ENCODE peak calls at places on chromosomes 13 and 19, in eight cellular contexts. J, U, E, K, A, P, G and Y are unnamed samples. For H3K4me1 and H3K36me3, the result is how much of the 10 kb centered on the place peaks cover.

GRCh38 chr13:41825691-41826090 is 135.2 kb downstream of the VWA8 start:
- DNase-seq in J (no peak), U (no peak), E (no peak), K (no peak), A (no peak), P (no peak), G (no peak), Y (no peak)

GRCh38 chr13:28678809-28679208 is 19.9 kb downstream of the POMP start:
- DNase-seq in J (no peak), U (no peak), E (no peak), K (no peak), A (no peak), P (no peak), G (no peak), Y (no peak)

GRCh38 chr13:103224804-103225203 is 158.6 kb upstream of the SLC10A2 start:
- DNase-seq in J (no peak), U (no peak), E (no peak), K (no peak), A (no peak), P (no peak), G (no peak), Y (no peak)

GRCh38 chr13:36069881-36070366 is 61.3 kb downstream of the DCLK1 start:
- DNase-seq in J (no peak), U (no peak), E (no peak), K (no peak), A (no peak), P (no peak), G (no peak), Y (no peak)

GRCh38 chr13:111893071-111893606 is 173.8 kb upstream of the SOX1 start:
- DNase-seq in J (no peak), U (no peak), E (no peak), K (no peak), A (no peak), P (no peak), G (no peak), Y (no peak)

GRCh38 chr13:65936249-65936648 is 1293.9 kb downstream of the PCDH9 start:
- DNase-seq in J (no peak), U (no peak), E (no peak), K (no peak), A (no peak), P (no peak), G (no peak), Y (no peak)

GRCh38 chr13:72141845-72142470 is 275.0 kb upstream of the DACH1 start:
- DNase-seq in J (no peak), U (no peak), E (no peak), K (no peak), A (no peak), P (no peak), G (no peak), Y (no peak)

GRCh38 chr19:39363909-39364457 is 21.8 kb downstream of the SAMD4B start:
- DNase-seq in J (peak), U (no peak), E (no peak), K (no peak), A (peak), P (no peak), G (peak), Y (no peak)

GRCh38 chr13:46639033-46639981 is 86.3 kb downstream of the LRCH1 start:
- DNase-seq in J (no peak), U (no peak), E (no peak), K (no peak), A (no peak), P (no peak), G (no peak), Y (no peak)

GRCh38 chr19:1255186-1256161 is 7.1 kb downstream of the MIDN start:
- DNase-seq in J (no peak), U (no peak), E (no peak), K (no peak), A (no peak), P (no peak), G (no peak), Y (no peak)

GRCh38 chr13:26186995-26187394 is 35.1 kb downstream of the RNF6 start:
- DNase-seq in J (no peak), U (no peak), E (no peak), K (peak), A (no peak), P (no peak), G (no peak), Y (no peak)

GRCh38 chr13:40517486-40518311 is 148.7 kb downstream of the FOXO1 start:
- DNase-seq in J (no peak), U (no peak), E (no peak), K (no peak), A (no peak), P (no peak), G (no peak), Y (no peak)

GRCh38 chr13:75405976-75406703 is 75.8 kb downstream of the TBC1D4 start:
- DNase-seq in J (no peak), U (no peak), E (no peak), K (no peak), A (no peak), P (no peak), G (no peak), Y (no peak)

GRCh38 chr19:39834287-39834841 is 402 bp upstream of the DYRK1B start:
- DNase-seq in J (no peak), U (no peak), E (no peak), K (no peak), A (no peak), P (no peak), G (no peak), Y (no peak)

GRCh38 chr19:48424694-48425219 is 21.0 kb upstream of the GRWD1 start:
- DNase-seq in J (no peak), U (no peak), E (no peak), K (no peak), A (no peak), P (no peak), G (no peak), Y (no peak)

GRCh38 chr19:662207-662961 is 630 bp downstream of the RNF126 start:
- DNase-seq in J (peak), U (peak), E (peak), K (peak), A (no peak), P (peak), G (no peak), Y (no peak)

GRCh38 chr19:28289294-28290063 is 923.5 kb downstream of the UQCRFS1 start:
- DNase-seq in J (no peak), U (no peak), E (no peak), K (peak), A (no peak), P (no peak), G (no peak), Y (no peak)

GRCh38 chr13:33106656-33107402 is 90.6 kb downstream of the KL start:
- DNase-seq in J (no peak), U (no peak), E (no peak), K (no peak), A (no peak), P (no peak), G (no peak), Y (no peak)

DNA sequence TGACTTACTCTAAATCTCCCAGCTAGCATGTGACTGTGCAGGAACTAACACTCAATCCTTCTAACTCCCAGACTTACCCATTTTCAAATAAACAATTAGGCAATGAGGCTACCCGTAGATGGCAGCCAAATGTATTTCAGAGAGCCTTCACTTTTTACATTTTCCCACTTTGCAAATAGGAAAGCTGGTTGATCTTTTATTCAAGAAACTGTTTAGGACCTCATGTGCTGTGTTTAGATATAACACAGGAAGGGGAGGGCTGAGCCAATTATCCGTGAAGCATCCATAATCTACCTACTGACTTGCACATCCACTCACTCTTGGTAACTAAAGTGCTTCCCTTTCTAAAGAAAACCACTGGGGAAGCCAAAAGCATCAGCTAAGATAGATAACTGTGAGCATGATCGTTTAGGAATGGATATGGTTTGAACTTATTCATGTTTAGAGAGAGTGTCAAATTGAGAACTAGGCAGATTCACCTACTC is 33.4 kb downstream of the MBNL2 start:
- DNase-seq in J (no peak), U (no peak), E (no peak), K (no peak), A (no peak), P (no peak), G (no peak), Y (no peak)
- H3K27ac ChIP-seq in J (peak), U (no peak), E (peak), K (no peak), A (peak), P (peak), G (no peak), Y (peak)

DNA sequence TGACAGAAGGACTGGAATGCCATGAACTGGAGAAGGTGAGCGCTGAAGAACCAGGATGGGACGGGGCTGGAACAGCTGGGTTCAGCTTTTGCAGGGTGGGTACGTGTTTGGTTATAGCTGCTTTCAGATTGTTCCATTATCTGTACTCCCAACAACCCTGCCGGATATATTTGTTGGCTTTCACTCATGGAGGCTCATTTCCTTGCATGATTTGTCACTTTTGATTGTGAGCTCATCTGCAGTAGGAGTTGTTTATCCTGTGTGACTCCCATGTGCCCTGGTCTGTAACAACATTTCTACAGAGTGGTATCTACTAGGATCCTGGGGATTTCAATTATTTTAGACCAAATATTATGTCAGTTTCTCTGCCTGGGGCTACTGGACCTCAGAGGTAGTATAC is 5.4 kb downstream of the ARL11 start:
- DNase-seq in J (no peak), U (no peak), E (no peak), K (no peak), A (no peak), P (no peak), G (no peak), Y (no peak)
- H3K4me1 ChIP-seq in J (under half), U (under half), E (under half), K (under half), A (under half), P (under half), G (under half), Y (under half)

DNA sequence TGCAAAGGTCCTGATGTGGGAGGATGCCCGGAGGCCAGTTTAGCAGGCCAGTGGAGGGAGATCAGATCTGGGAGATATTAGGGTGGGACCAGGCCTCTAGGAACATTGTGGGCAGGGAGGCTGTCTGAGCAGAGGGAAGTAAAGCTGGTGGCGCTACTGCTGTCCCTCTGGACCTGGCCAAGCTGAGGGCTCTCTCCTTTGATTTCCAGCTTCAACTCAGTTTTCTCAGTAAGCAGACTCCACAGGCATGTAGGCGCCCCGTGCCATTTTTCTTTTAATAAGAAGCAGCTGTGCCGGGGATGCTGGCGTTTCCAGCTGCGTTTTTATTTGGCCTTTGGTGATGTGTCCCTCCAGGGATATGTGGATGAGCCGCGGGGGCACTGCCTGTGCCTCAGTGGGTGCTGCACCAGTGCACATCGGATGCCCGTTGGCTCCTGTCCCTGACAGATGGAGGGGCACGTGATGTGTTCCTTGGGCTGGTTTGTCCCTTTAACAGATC is 6.7 kb downstream of the DNM2 start:
- DNase-seq in J (no peak), U (no peak), E (no peak), K (no peak), A (no peak), P (no peak), G (no peak), Y (no peak)
- H3K36me3 ChIP-seq in J (under half), U (under half), E (under half), K (under half), A (under half), P (under half), G (under half), Y (under half)

DNA sequence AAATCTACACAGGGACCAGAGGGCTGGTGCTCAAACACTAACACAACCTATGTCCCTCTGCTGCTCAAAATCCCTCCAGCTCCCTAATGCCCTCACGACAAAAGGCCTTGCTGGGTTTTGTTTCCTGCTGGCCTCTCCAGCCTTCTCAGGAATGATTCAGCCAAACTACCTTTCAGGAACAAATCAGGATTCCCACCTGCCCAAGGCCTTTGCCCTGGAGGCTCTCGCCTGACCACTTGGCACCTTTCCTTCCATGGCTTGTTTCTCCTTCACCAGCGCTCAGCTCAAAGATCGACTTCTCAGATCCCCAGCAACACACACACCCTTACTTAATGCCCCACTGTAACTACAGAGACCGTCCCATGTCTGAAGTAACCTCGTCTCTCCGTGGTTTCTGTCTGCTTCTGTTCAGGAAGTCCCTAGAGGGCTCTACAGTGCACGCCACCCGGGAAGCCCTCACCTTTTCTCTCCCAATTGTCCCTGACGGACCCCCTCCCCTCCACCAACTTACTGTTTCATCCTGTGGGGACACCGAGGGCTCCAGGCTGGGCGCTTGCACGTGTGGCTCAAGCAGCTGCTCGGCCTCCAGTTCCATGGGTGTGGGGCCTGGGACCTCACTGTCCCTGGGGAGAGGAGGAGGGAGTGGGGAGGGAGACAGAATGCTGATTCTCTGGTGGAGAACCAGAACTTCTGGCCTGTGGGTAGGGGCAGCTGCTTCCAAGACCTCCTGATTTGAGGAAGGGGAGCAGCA is 3.3 kb upstream of the SIX5 start:
- DNase-seq in J (no peak), U (no peak), E (peak), K (peak), A (no peak), P (no peak), G (no peak), Y (no peak)
- H3K27ac ChIP-seq in J (no peak), U (no peak), E (peak), K (peak), A (peak), P (no peak), G (peak), Y (no peak)

GRCh38 chr19:37951816-37952210 is 44.8 kb downstream of the SIPA1L3 start:
- DNase-seq in J (no peak), U (no peak), E (peak), K (no peak), A (no peak), P (no peak), G (no peak), Y (no peak)

GRCh38 chr19:37953125-37953524 is 46.1 kb downstream of the SIPA1L3 start:
- DNase-seq in J (no peak), U (no peak), E (no peak), K (no peak), A (no peak), P (no peak), G (no peak), Y (no peak)

GRCh38 chr19:37948362-37948761 is 41.4 kb downstream of the SIPA1L3 start:
- DNase-seq in J (no peak), U (no peak), E (peak), K (no peak), A (no peak), P (no peak), G (no peak), Y (no peak)

GRCh38 chr19:37947778-37948177 is 40.8 kb downstream of the SIPA1L3 start:
- DNase-seq in J (no peak), U (no peak), E (peak), K (no peak), A (no peak), P (no peak), G (no peak), Y (no peak)

DNA sequence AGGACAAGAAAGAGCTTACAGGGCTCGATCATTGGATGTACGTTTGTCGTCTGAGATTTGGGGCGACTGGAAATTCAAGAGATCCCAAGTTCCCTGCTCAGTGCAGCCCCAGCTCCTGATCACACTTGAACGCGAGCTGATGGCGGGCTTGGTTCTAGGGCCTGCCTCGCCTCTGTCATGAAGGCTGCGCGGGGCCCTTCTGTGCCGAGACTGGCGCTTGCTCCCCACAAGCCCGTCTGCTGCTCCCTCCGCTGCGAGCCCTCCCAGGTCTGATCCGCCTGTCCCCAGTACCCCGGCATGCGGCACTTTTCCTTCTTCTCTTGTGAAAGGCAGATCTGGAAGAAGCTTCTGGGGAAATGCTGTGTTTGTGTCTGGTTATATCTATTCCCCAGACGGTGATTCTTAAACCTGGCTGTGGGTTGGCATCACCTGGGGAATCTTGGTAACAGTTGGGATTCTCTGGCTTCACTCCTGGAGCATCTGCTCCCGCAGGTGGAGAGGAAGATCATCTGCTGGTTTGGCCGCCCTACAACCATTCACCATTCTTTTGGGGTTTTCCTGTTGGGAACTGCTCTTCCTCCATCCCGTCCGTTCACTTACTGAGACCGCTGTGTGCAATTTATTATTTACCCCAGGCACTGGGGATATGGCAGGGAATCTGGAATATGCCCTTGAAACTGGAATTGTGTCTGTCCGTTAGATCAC is 43.6 kb downstream of the SIPA1L3 start:
- DNase-seq in J (no peak), U (no peak), E (peak), K (no peak), A (no peak), P (no peak), G (no peak), Y (no peak)
- H3K4me1 ChIP-seq in J (under half), U (under half), E (under half), K (under half), A (under half), P (under half), G (under half), Y (under half)

GRCh38 chr13:113192279-113192678 is 16.2 kb downstream of the PCID2 start:
- DNase-seq in J (no peak), U (no peak), E (no peak), K (no peak), A (no peak), P (no peak), G (no peak), Y (no peak)
- H3K36me3 ChIP-seq in J (half or more), U (half or more), E (half or more), K (under half), A (half or more), P (half or more), G (under half), Y (under half)

DNA sequence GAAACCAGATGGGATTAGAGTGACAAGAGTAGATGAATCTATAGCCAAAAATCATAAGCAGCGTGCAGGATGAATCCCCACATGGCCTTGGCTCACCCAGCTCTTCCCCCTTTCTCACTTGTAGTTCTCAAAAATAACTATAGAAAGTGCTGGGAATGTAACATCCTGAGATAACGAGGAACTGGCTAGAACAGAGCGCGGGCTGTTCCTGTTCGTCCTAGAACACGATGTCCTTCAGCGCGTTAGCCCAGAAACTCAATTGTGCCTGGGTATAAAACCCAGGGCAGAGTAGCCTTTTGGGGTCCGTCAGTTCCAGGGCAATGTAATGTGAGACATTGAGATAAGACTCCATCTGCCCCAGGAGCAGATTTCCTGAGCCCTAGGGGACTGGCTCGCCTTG is 326.2 kb downstream of the TSHZ3 start:
- DNase-seq in J (no peak), U (no peak), E (no peak), K (no peak), A (no peak), P (no peak), G (no peak), Y (no peak)
- H3K27ac ChIP-seq in J (no peak), U (no peak), E (no peak), K (no peak), A (no peak), P (no peak), G (no peak), Y (no peak)

GRCh38 chr19:15253076-15253475 is 20.8 kb upstream of the EPHX3 start:
- DNase-seq in J (no peak), U (no peak), E (no peak), K (no peak), A (no peak), P (no peak), G (no peak), Y (no peak)
- H3K4me1 ChIP-seq in J (under half), U (under half), E (under half), K (under half), A (half or more), P (half or more), G (under half), Y (half or more)

GRCh38 chr19:52086481-52086880 is 9.1 kb downstream of the ZNF841 start:
- DNase-seq in J (no peak), U (no peak), E (no peak), K (no peak), A (no peak), P (no peak), G (no peak), Y (no peak)
- H3K36me3 ChIP-seq in J (half or more), U (under half), E (half or more), K (half or more), A (half or more), P (half or more), G (under half), Y (under half)

GRCh38 chr13:110337287-110337686 is 30.2 kb downstream of the COL4A2 start:
- DNase-seq in J (peak), U (no peak), E (no peak), K (no peak), A (no peak), P (no peak), G (no peak), Y (no peak)
- H3K27ac ChIP-seq in J (peak), U (no peak), E (peak), K (no peak), A (peak), P (peak), G (peak), Y (peak)